ENCODE peak calls at places on chromosomes 11 and 22, in five cellular contexts. One of them, this sample, is unnamed.

GRCh38 chr11:13923716-13924650 is 38.5 kb upstream of the SPON1 start:
- DNase-seq in left ventricle myocardium inferior: no peak
- DNase-seq in HCT116: peak; percentile 66
- DNase-seq in ovary: no peak
- DNase-seq in neural progenitor cell: no peak
- DNase-seq in this sample: no peak

GRCh38 chr11:111606986-111607385 is 4.7 kb downstream of the SIK2 start:
- DNase-seq in ovary: no peak
- DNase-seq in left ventricle myocardium inferior: no peak
- DNase-seq in HCT116: no peak
- DNase-seq in neural progenitor cell: no peak
- DNase-seq in this sample: no peak

GRCh38 chr22:17851754-17852153 is 77.5 kb upstream of the BID start:
- DNase-seq in neural progenitor cell: no peak
- DNase-seq in ovary: no peak
- DNase-seq in HCT116: no peak
- DNase-seq in left ventricle myocardium inferior: peak; percentile 74
- DNase-seq in this sample: no peak

GRCh38 chr11:112852141-112852853 is 108.9 kb upstream of the NCAM1 start:
- DNase-seq in ovary: no peak
- DNase-seq in HCT116: no peak
- DNase-seq in left ventricle myocardium inferior: no peak
- DNase-seq in neural progenitor cell: no peak
- DNase-seq in this sample: no peak

GRCh38 chr11:2808850-2809847 is 76.4 kb downstream of the CDKN1C start:
- DNase-seq in neural progenitor cell: no peak
- DNase-seq in HCT116: no peak
- DNase-seq in left ventricle myocardium inferior: peak; percentile 7
- DNase-seq in ovary: peak; percentile 63
- DNase-seq in this sample: no peak

GRCh38 chr11:116931206-116931953 is 94.0 kb upstream of the APOA1 start:
- DNase-seq in HCT116: no peak
- DNase-seq in left ventricle myocardium inferior: no peak
- DNase-seq in neural progenitor cell: no peak
- DNase-seq in ovary: no peak
- DNase-seq in this sample: no peak

GRCh38 chr11:128913806-128914205 is 22.6 kb downstream of the KCNJ5 start:
- DNase-seq in HCT116: no peak
- DNase-seq in neural progenitor cell: no peak
- DNase-seq in left ventricle myocardium inferior: no peak
- DNase-seq in ovary: no peak
- DNase-seq in this sample: no peak

GRCh38 chr11:3226846-3227567 is 5.2 kb downstream of the MRGPRE start:
- DNase-seq in HCT116: no peak
- DNase-seq in neural progenitor cell: no peak
- DNase-seq in ovary: no peak
- DNase-seq in left ventricle myocardium inferior: no peak
- DNase-seq in this sample: no peak

GRCh38 chr11:65434057-65434666 is 11.6 kb downstream of the NEAT1 start:
- DNase-seq in left ventricle myocardium inferior: no peak
- DNase-seq in HCT116: no peak
- DNase-seq in ovary: no peak
- DNase-seq in neural progenitor cell: no peak
- DNase-seq in this sample: no peak

GRCh38 chr22:26404851-26405357 is 24.2 kb upstream of the ASPHD2 start:
- DNase-seq in HCT116: no peak
- DNase-seq in ovary: no peak
- DNase-seq in left ventricle myocardium inferior: no peak
- DNase-seq in neural progenitor cell: peak; percentile 33
- DNase-seq in this sample: no peak

GRCh38 chr11:15742626-15743243 is 613.6 kb downstream of the SOX6 start:
- DNase-seq in HCT116: no peak
- DNase-seq in neural progenitor cell: no peak
- DNase-seq in left ventricle myocardium inferior: no peak
- DNase-seq in ovary: no peak
- DNase-seq in this sample: no peak

GRCh38 chr11:15223318-15223717 is 108.6 kb downstream of the INSC start:
- DNase-seq in ovary: no peak
- DNase-seq in neural progenitor cell: no peak
- DNase-seq in HCT116: no peak
- DNase-seq in left ventricle myocardium inferior: no peak
- DNase-seq in this sample: no peak

GRCh38 chr11:73290536-73290935 is 17.5 kb upstream of the ARHGEF17 start:
- DNase-seq in left ventricle myocardium inferior: no peak
- DNase-seq in HCT116: no peak
- DNase-seq in neural progenitor cell: no peak
- DNase-seq in ovary: no peak
- DNase-seq in this sample: no peak

GRCh38 chr11:120482149-120482548 is 29.4 kb upstream of the GRIK4 start:
- DNase-seq in left ventricle myocardium inferior: no peak
- DNase-seq in ovary: no peak
- DNase-seq in neural progenitor cell: no peak
- DNase-seq in HCT116: peak; percentile 41
- DNase-seq in this sample: no peak

GRCh38 chr11:121439759-121440158 is 12.4 kb upstream of the SORL1 start:
- DNase-seq in ovary: no peak
- DNase-seq in neural progenitor cell: no peak
- DNase-seq in left ventricle myocardium inferior: no peak
- DNase-seq in HCT116: no peak
- DNase-seq in this sample: no peak

GRCh38 chr11:113134605-113135004 is 173.4 kb downstream of the NCAM1 start:
- DNase-seq in HCT116: no peak
- DNase-seq in left ventricle myocardium inferior: no peak
- DNase-seq in neural progenitor cell: no peak
- DNase-seq in ovary: no peak
- DNase-seq in this sample: no peak

GRCh38 chr22:37182101-37182948 is 5.7 kb downstream of the C1QTNF6 start:
- DNase-seq in left ventricle myocardium inferior: peak; percentile 10
- DNase-seq in neural progenitor cell: no peak
- DNase-seq in HCT116: no peak
- DNase-seq in ovary: no peak
- DNase-seq in this sample: no peak

GRCh38 chr11:64089915-64090810 is 54.4 kb downstream of the FLRT1 start:
- DNase-seq in neural progenitor cell: no peak
- DNase-seq in left ventricle myocardium inferior: no peak
- DNase-seq in HCT116: no peak
- DNase-seq in ovary: no peak
- DNase-seq in this sample: no peak

DNA sequence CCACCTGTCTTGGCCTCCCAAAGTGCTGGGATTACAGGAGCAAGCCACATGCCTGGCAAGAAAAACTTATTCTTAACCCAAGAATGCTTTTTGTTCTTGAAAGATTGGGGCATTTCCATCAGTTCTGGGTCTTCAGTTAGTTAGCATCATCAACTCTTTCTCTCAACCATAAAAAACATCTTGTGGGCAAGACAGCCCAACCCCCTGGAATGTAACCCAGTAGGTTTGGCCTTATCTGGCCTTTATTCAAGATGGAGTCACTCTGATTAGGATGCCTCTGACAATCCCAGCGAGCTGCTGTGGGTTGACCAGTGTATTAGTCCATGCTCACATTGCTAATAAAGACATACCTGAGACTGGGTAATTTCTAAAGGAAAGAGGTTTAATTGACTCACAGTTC is 9.2 kb upstream of the TPCN2 start:
- DNase-seq in HCT116: no peak
- DNase-seq in neural progenitor cell: no peak
- DNase-seq in ovary: no peak
- DNase-seq in left ventricle myocardium inferior: no peak
- DNase-seq in this sample: no peak
- H3K27ac ChIP-seq in HCT116: no peak overlapping the region
- H3K27ac ChIP-seq in neural progenitor cell: no peak overlapping the region
- H3K27ac ChIP-seq in ovary: no peak overlapping the region
- H3K27ac ChIP-seq in left ventricle myocardium inferior: no peak overlapping the region
- H3K27ac ChIP-seq in this sample: no peak overlapping the region

GRCh38 chr11:119416606-119417580 is 6.1 kb downstream of the THY1 start:
- DNase-seq in ovary: no peak
- DNase-seq in left ventricle myocardium inferior: no peak
- DNase-seq in neural progenitor cell: no peak
- DNase-seq in HCT116: no peak
- DNase-seq in this sample: no peak
- H3K27ac ChIP-seq in ovary: no peak overlapping the region
- H3K27ac ChIP-seq in left ventricle myocardium inferior: no peak overlapping the region
- H3K27ac ChIP-seq in neural progenitor cell: no peak overlapping the region
- H3K27ac ChIP-seq in HCT116: no peak overlapping the region
- H3K27ac ChIP-seq in this sample: peak overlapping the region; percentile 88

GRCh38 chr22:27577570-27577969 is 224.0 kb downstream of the MN1 start:
- DNase-seq in ovary: no peak
- DNase-seq in left ventricle myocardium inferior: no peak
- DNase-seq in HCT116: no peak
- DNase-seq in neural progenitor cell: no peak
- DNase-seq in this sample: no peak

GRCh38 chr22:27581241-27581640 is 220.3 kb downstream of the MN1 start:
- DNase-seq in ovary: no peak
- DNase-seq in HCT116: no peak
- DNase-seq in neural progenitor cell: no peak
- DNase-seq in left ventricle myocardium inferior: no peak
- DNase-seq in this sample: no peak

GRCh38 chr22:27578937-27579617 is 222.5 kb downstream of the MN1 start:
- DNase-seq in ovary: no peak
- DNase-seq in left ventricle myocardium inferior: no peak
- DNase-seq in neural progenitor cell: no peak
- DNase-seq in HCT116: no peak
- DNase-seq in this sample: no peak

GRCh38 chr22:27581688-27582087 is 219.9 kb downstream of the MN1 start:
- DNase-seq in HCT116: no peak
- DNase-seq in neural progenitor cell: no peak
- DNase-seq in ovary: peak; percentile 83
- DNase-seq in left ventricle myocardium inferior: peak; percentile 91
- DNase-seq in this sample: peak; percentile 48

DNA sequence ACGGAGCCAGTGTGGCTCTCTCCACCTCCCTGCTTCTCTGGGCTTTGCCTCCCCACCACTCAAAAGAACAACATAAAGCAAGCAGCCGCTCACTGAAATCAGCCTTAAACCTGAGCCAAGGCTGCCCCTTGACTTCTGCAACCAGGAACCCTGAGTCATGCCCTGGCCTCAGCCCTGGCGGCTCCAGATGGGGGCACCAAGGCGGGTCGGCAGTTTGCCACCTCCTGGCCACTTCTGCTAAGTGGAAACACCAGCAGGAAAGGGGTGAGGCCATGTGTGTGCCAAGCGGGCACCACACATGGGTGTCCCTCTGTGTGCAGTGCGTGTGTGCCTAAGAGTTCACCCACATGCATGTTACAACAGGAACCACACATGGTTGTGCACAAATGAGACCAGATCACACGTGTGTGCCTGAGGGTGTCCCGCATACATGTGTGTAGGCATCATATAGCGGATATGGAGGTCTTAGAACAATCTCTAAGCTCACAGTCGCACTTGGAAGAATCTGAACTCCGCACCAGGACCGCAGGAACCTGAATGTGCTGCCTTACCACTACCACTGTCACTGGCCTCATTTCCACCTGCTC is 221.2 kb downstream of the MN1 start:
- DNase-seq in HCT116: no peak
- DNase-seq in left ventricle myocardium inferior: no peak
- DNase-seq in ovary: no peak
- DNase-seq in neural progenitor cell: no peak
- DNase-seq in this sample: no peak
- H3K27ac ChIP-seq in HCT116: no peak overlapping the region
- H3K27ac ChIP-seq in left ventricle myocardium inferior: no peak overlapping the region
- H3K27ac ChIP-seq in ovary: no peak overlapping the region
- H3K27ac ChIP-seq in neural progenitor cell: no peak overlapping the region
- H3K27ac ChIP-seq in this sample: no peak overlapping the region

DNA sequence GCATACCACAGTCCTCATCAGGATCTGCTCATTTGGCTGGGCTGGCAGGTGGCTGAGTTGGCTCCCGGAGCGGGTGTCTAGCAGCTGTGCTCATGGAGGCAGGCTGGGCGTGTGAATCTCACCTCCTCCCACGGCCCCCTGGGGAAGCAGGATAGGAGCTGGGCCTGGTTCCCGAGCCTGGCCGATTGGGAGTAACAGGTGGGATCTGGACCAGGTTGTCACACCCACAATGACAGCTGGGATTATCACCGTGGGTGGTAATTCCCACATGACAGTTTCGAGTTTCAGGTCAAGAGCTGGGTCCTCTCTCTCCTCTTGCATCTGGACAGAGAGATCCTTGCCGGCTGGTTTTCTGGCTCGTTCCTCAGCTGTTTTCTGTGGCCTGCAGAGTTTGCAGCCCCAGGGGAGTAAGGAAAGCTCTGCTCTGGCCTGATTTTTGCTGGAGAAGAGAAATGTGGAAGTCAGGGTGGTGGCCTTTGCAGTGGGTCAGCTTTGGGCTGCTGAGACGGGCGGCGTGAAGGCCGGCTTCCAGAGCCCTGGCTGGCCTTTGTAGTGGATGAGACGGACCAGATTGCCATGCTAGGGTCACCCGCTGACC is 57.0 kb downstream of the BCR start:
- DNase-seq in left ventricle myocardium inferior: peak; percentile 88
- DNase-seq in ovary: peak; percentile 73
- DNase-seq in HCT116: no peak
- DNase-seq in neural progenitor cell: peak; percentile 77
- DNase-seq in this sample: peak; percentile 41
- H3K27ac ChIP-seq in left ventricle myocardium inferior: peak overlapping the region; percentile 56
- H3K27ac ChIP-seq in ovary: no peak overlapping the region
- H3K27ac ChIP-seq in HCT116: no peak overlapping the region
- H3K27ac ChIP-seq in neural progenitor cell: no peak overlapping the region
- H3K27ac ChIP-seq in this sample: peak overlapping the region; percentile 21

This sample was measured in AG04450.